ENCODE peak calls at places on chromosomes 6 and 20, in ten cellular contexts. Q, B, G, I, V, Y, S, D, E and T are unnamed samples.

GRCh38 chr6:118791499-118791898 is 102.5 kb upstream of the ASF1A start:
- DNase-seq in V (no peak), Y (no peak), B (no peak), D (no peak), E (no peak), Q (no peak), S (no peak), I (no peak), G (no peak), T (no peak)

GRCh38 chr20:2401527-2401926 is 20.8 kb downstream of the TGM6 start:
- DNase-seq in Y (no peak), Q (no peak), E (no peak), I (no peak), B (no peak), S (no peak), D (no peak), G (no peak), V (no peak), T (no peak)

GRCh38 chr6:105077592-105078463 is 102.0 kb downstream of the POPDC3 start:
- DNase-seq in S (no peak), G (peak), B (no peak), E (peak), I (peak), Y (peak), V (peak), D (no peak), Q (peak), T (no peak)

GRCh38 chr6:124373386-124373785 is 569.7 kb downstream of the NKAIN2 start:
- DNase-seq in S (no peak), Q (no peak), V (no peak), Y (no peak), I (no peak), D (no peak), E (no peak), G (no peak), B (no peak), T (no peak)

GRCh38 chr6:139708342-139709199 is 334.1 kb upstream of the CITED2 start:
- DNase-seq in G (peak), Q (peak), S (no peak), Y (peak), V (peak), D (no peak), E (peak), B (no peak), I (peak), T (peak)

GRCh38 chr20:32975698-32976674 is 28.2 kb downstream of the SUN5 start:
- DNase-seq in V (no peak), B (peak), S (no peak), I (no peak), Y (no peak), Q (peak), D (no peak), E (no peak), G (peak), T (no peak)

GRCh38 chr20:38726849-38727601 is 2.7 kb downstream of the SLC32A1 start:
- DNase-seq in B (no peak), Y (no peak), S (no peak), Q (peak), I (no peak), G (peak), D (peak), E (no peak), V (no peak), T (no peak)

GRCh38 chr6:30884521-30885480 is 482 bp downstream of the DDR1 start:
- DNase-seq in B (peak), V (peak), D (no peak), Y (peak), I (peak), E (peak), Q (no peak), S (no peak), G (peak), T (no peak)

GRCh38 chr6:109093732-109094131 is 914 bp downstream of the SESN1 start:
- DNase-seq in S (no peak), Q (no peak), Y (no peak), V (no peak), I (peak), G (peak), E (peak), D (no peak), B (no peak), T (no peak)

GRCh38 chr20:37295001-37295400 is 5.5 kb downstream of the MANBAL start:
- DNase-seq in E (peak), V (peak), G (peak), D (no peak), Q (no peak), I (peak), Y (peak), B (no peak), S (no peak), T (peak)

GRCh38 chr6:89346433-89346832 is 6.1 kb downstream of the UBE2J1 start:
- DNase-seq in B (no peak), I (no peak), Q (no peak), V (no peak), E (no peak), S (no peak), G (peak), Y (no peak), D (no peak), T (no peak)

GRCh38 chr6:21840428-21840827 is 246.9 kb downstream of the SOX4 start:
- DNase-seq in Y (peak), V (no peak), S (no peak), Q (no peak), D (no peak), G (no peak), B (no peak), E (peak), I (peak), T (no peak)

GRCh38 chr6:163585932-163586437 is 171.5 kb downstream of the QKI start:
- DNase-seq in G (peak), E (peak), B (no peak), S (no peak), I (peak), Y (peak), Q (no peak), V (peak), D (no peak), T (peak)

GRCh38 chr6:108518714-108519576 is 41.8 kb upstream of the FOXO3 start:
- DNase-seq in V (no peak), Q (peak), I (peak), Y (peak), B (no peak), S (no peak), D (no peak), E (no peak), G (peak), T (no peak)

GRCh38 chr6:2940010-2940850 is 31.1 kb downstream of the SERPINB6 start:
- DNase-seq in I (no peak), B (peak), Y (no peak), G (no peak), E (no peak), Q (peak), V (no peak), D (no peak), S (peak), T (no peak)

GRCh38 chr6:14211596-14211961 is 94.0 kb downstream of the CD83 start:
- DNase-seq in G (peak), Y (peak), D (no peak), E (peak), I (peak), Q (peak), B (peak), S (no peak), V (peak), T (no peak)

GRCh38 chr6:2665169-2666070 is 85.3 kb downstream of the MYLK4 start:
- DNase-seq in B (no peak), S (no peak), D (no peak), G (no peak), Y (peak), E (peak), I (peak), V (no peak), Q (no peak), T (no peak)

GRCh38 chr6:122289721-122290501 is 109.5 kb upstream of the HSF2 start:
- DNase-seq in B (no peak), Y (peak), D (no peak), E (peak), V (peak), G (peak), Q (peak), S (no peak), I (peak), T (no peak)

GRCh38 chr6:53529324-53530036 is 15.4 kb downstream of the GCLC start:
- DNase-seq in E (no peak), S (no peak), V (no peak), G (peak), D (no peak), Q (no peak), Y (no peak), B (no peak), I (no peak), T (no peak)

GRCh38 chr6:144785056-144785455 is 499.9 kb downstream of the UTRN start:
- DNase-seq in Q (no peak), V (no peak), S (no peak), B (no peak), G (no peak), I (no peak), D (no peak), Y (no peak), E (no peak), T (no peak)

GRCh38 chr6:137850816-137851602 is 16.1 kb upstream of the TNFAIP3 start:
- DNase-seq in Y (no peak), E (no peak), S (no peak), B (no peak), I (no peak), Q (no peak), D (no peak), G (no peak), V (no peak), T (no peak)

GRCh38 chr6:69349776-69350175 is 447.0 kb downstream of the LMBRD1 start:
- DNase-seq in S (no peak), E (no peak), Q (no peak), B (no peak), Y (no peak), G (no peak), I (no peak), V (no peak), D (no peak), T (no peak)

GRCh38 chr6:56798163-56798562 is 155.5 kb upstream of the DST start:
- DNase-seq in S (no peak), I (peak), D (no peak), B (no peak), Y (peak), G (no peak), E (peak), Q (no peak), V (peak), T (peak)

GRCh38 chr6:152804150-152804549 is 53.6 kb downstream of the VIP start:
- DNase-seq in D (no peak), S (no peak), E (no peak), V (no peak), I (no peak), Y (no peak), Q (no peak), B (no peak), G (no peak), T (no peak)

GRCh38 chr20:25600632-25601031 is 15.3 kb upstream of the NINL start:
- DNase-seq in B (peak), V (no peak), G (no peak), E (peak), I (no peak), Q (peak), S (no peak), Y (no peak), D (no peak), T (no peak)

GRCh38 chr6:169240125-169240524 is 13.5 kb downstream of the THBS2 start:
- DNase-seq in Y (no peak), S (no peak), B (peak), D (no peak), I (peak), G (no peak), V (no peak), Q (no peak), E (no peak), T (no peak)

GRCh38 chr20:46007671-46008070 is 1.0 kb upstream of the MMP9 start:
- DNase-seq in Y (no peak), S (no peak), G (no peak), I (no peak), B (no peak), D (no peak), V (no peak), E (no peak), Q (no peak), T (no peak)

GRCh38 chr6:131451330-131452195 is 121.5 kb upstream of the ARG1 start:
- DNase-seq in Q (no peak), E (no peak), D (no peak), B (no peak), I (peak), S (no peak), V (no peak), G (peak), Y (no peak), T (no peak)

GRCh38 chr6:103715269-103715668 is 1144.5 kb downstream of the HACE1 start:
- DNase-seq in D (no peak), I (no peak), V (no peak), Q (no peak), Y (no peak), B (no peak), G (no peak), E (no peak), S (no peak), T (no peak)

GRCh38 chr20:58264271-58264670 is 35.8 kb upstream of the ANKRD60 start:
- DNase-seq in G (no peak), D (no peak), S (no peak), I (peak), Q (no peak), Y (no peak), B (no peak), V (peak), E (no peak), T (no peak)

GRCh38 chr6:136173519-136174507 is 76.3 kb downstream of the MTFR2 start:
- DNase-seq in B (no peak), D (no peak), Q (no peak), E (peak), I (no peak), Y (peak), S (no peak), G (peak), V (peak), T (no peak)

GRCh38 chr6:98590957-98591356 is 243.4 kb upstream of the POU3F2 start:
- DNase-seq in Y (no peak), G (no peak), E (no peak), S (no peak), Q (no peak), D (no peak), V (no peak), B (no peak), I (no peak), T (no peak)

GRCh38 chr20:61874421-61875068 is 191.1 kb downstream of the TAF4 start:
- DNase-seq in S (no peak), Y (no peak), I (peak), B (no peak), G (peak), V (peak), Q (peak), E (peak), D (no peak), T (no peak)

GRCh38 chr6:166629628-166630027 is 2.6 kb upstream of the RPS6KA2 start:
- DNase-seq in B (no peak), G (no peak), Q (no peak), V (no peak), E (peak), Y (peak), I (no peak), S (no peak), D (no peak), T (no peak)

GRCh38 chr20:21105429-21106170 is 558 bp downstream of the LINC00237 start:
- DNase-seq in Y (no peak), D (no peak), B (no peak), E (no peak), S (no peak), I (peak), Q (no peak), G (no peak), V (no peak), T (no peak)

GRCh38 chr6:2858678-2859324 is 17.1 kb upstream of the SERPINB1 start:
- DNase-seq in Q (no peak), I (no peak), G (no peak), E (no peak), B (no peak), S (peak), V (no peak), D (no peak), Y (no peak), T (no peak)

GRCh38 chr6:7125290-7125689 is 17.5 kb downstream of the RREB1 start:
- DNase-seq in B (no peak), I (no peak), G (no peak), S (no peak), Q (no peak), D (no peak), Y (no peak), V (no peak), E (no peak), T (no peak)

GRCh38 chr6:131782764-131783163 is 25.1 kb upstream of the ENPP1 start:
- DNase-seq in Q (no peak), G (peak), B (no peak), I (peak), Y (no peak), E (no peak), D (no peak), S (no peak), V (peak), T (no peak)

GRCh38 chr6:11711994-11712698 is 66.5 kb downstream of the ADTRP start:
- DNase-seq in D (no peak), E (peak), Y (no peak), I (no peak), S (no peak), G (no peak), Q (no peak), V (no peak), B (no peak), T (no peak)

GRCh38 chr6:36677059-36677749 is 1.3 kb upstream of the CDKN1A start:
- DNase-seq in D (no peak), Y (no peak), V (no peak), E (peak), G (no peak), Q (peak), B (no peak), I (peak), S (no peak), T (no peak)

GRCh38 chr6:36679043-36679821 is 718 bp downstream of the CDKN1A start:
- DNase-seq in B (peak), D (peak), S (no peak), E (peak), V (peak), Y (no peak), Q (peak), G (peak), I (peak), T (no peak)

GRCh38 chr6:36678488-36679042 is at the start of gene CDKN1A:
- DNase-seq in E (peak), I (peak), Q (peak), G (peak), Y (peak), D (peak), S (peak), B (peak), V (peak), T (peak)

GRCh38 chr6:36676142-36677058 is 2.1 kb upstream of the CDKN1A start:
- DNase-seq in D (no peak), I (peak), B (no peak), G (peak), E (peak), V (no peak), Q (peak), S (no peak), Y (no peak), T (no peak)

GRCh38 chr6:36677753-36678487 is 594 bp upstream of the CDKN1A start:
- DNase-seq in S (no peak), B (no peak), D (no peak), E (peak), G (no peak), I (peak), Q (peak), V (peak), Y (no peak), T (no peak)
- H3K4me3 ChIP-seq in S (peak), B (no peak), D (peak), E (peak), G (no peak), I (peak), Q (peak), V (no peak), Y (peak), T (peak)

DNA sequence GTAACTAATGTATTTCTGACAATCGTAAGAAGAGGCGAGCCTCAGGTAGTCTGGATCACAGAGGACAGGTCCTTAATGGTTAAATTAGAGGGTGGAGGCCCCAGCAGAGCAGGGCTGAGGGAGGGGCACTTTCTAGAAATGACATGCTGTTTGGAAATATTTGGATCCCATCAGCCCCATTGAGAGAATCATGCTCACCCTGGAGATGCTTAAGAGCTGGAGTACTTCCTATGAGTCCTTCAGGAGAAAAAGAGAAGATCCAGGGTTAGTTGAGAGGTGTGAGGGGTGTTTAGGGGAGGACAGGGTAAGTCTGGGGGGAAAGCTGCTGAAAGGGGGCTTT is 123.0 kb downstream of the TCP11 start:
- DNase-seq in G (no peak), D (no peak), S (no peak), Y (no peak), B (no peak), I (no peak), V (no peak), Q (no peak), E (no peak), T (no peak)
- H3K4me3 ChIP-seq in G (no peak), D (no peak), S (no peak), Y (no peak), B (peak), I (no peak), V (no peak), Q (no peak), E (no peak), T (no peak)

GRCh38 chr6:157460182-157460999 is 79.4 kb downstream of the ZDHHC14 start:
- DNase-seq in D (no peak), V (no peak), B (no peak), S (no peak), I (no peak), Y (no peak), G (no peak), Q (no peak), E (peak), T (no peak)
- H3K4me3 ChIP-seq in D (no peak), V (no peak), B (no peak), S (no peak), I (no peak), Y (no peak), G (no peak), Q (no peak), E (no peak), T (no peak)

GRCh38 chr6:116665464-116665863 is 3.1 kb downstream of the ZUP1 start:
- DNase-seq in G (no peak), B (no peak), Y (no peak), S (no peak), E (no peak), V (no peak), D (no peak), I (no peak), Q (no peak), T (no peak)
- H3K4me3 ChIP-seq in G (no peak), B (no peak), Y (no peak), S (no peak), E (no peak), V (no peak), D (no peak), I (peak), Q (peak), T (no peak)